ENCODE peak calls at places on chromosomes 7 and 10, in six cellular contexts. One of them, this sample, is unnamed.
A peak's percentile ranks its signal among the peaks of the same experiment; 100 is the strongest.

GRCh38 chr7:102230593-102230992 is 56.1 kb upstream of the SH2B2 start:
- DNase-seq in hippocampal formation: no peak
- DNase-seq in Daoy: no peak
- DNase-seq in GM20000: no peak
- DNase-seq in endothelial cell: no peak
- DNase-seq in esophagus muscularis mucosa: no peak
- DNase-seq in this sample: no peak

GRCh38 chr10:84156768-84157167 is 16.8 kb upstream of the GPR15LG start:
- DNase-seq in hippocampal formation: no peak
- DNase-seq in Daoy: peak; percentile 64
- DNase-seq in GM20000: no peak
- DNase-seq in endothelial cell: no peak
- DNase-seq in esophagus muscularis mucosa: no peak
- DNase-seq in this sample: no peak

GRCh38 chr10:68633281-68633680 is 73.1 kb downstream of the TET1 start:
- DNase-seq in hippocampal formation: no peak
- DNase-seq in Daoy: no peak
- DNase-seq in GM20000: no peak
- DNase-seq in endothelial cell: no peak
- DNase-seq in esophagus muscularis mucosa: no peak
- DNase-seq in this sample: no peak

GRCh38 chr10:129926066-129927055 is 37.7 kb downstream of the EBF3 start:
- DNase-seq in hippocampal formation: no peak
- DNase-seq in Daoy: no peak
- DNase-seq in GM20000: no peak
- DNase-seq in endothelial cell: no peak
- DNase-seq in esophagus muscularis mucosa: no peak
- DNase-seq in this sample: no peak

GRCh38 chr10:96092999-96093767 is 36.9 kb upstream of the ZNF518A start:
- DNase-seq in hippocampal formation: no peak
- DNase-seq in Daoy: no peak
- DNase-seq in GM20000: no peak
- DNase-seq in endothelial cell: no peak
- DNase-seq in esophagus muscularis mucosa: no peak
- DNase-seq in this sample: no peak

GRCh38 chr10:47028466-47028865 is 117.2 kb downstream of the PTPN20 start:
- DNase-seq in hippocampal formation: no peak
- DNase-seq in Daoy: no peak
- DNase-seq in GM20000: no peak
- DNase-seq in endothelial cell: no peak
- DNase-seq in esophagus muscularis mucosa: no peak
- DNase-seq in this sample: no peak

GRCh38 chr7:142196066-142196840 is 61.6 kb downstream of the PRSS58 start:
- DNase-seq in hippocampal formation: no peak
- DNase-seq in Daoy: peak; percentile 84
- DNase-seq in GM20000: no peak
- DNase-seq in endothelial cell: no peak
- DNase-seq in esophagus muscularis mucosa: no peak
- DNase-seq in this sample: no peak

GRCh38 chr10:767211-767610 is 77.7 kb upstream of the DIP2C start:
- DNase-seq in hippocampal formation: no peak
- DNase-seq in Daoy: no peak
- DNase-seq in GM20000: no peak
- DNase-seq in endothelial cell: no peak
- DNase-seq in esophagus muscularis mucosa: no peak
- DNase-seq in this sample: no peak

GRCh38 chr10:91551856-91552255 is 81.0 kb downstream of the PPP1R3C start:
- DNase-seq in hippocampal formation: peak; percentile 31
- DNase-seq in Daoy: peak; percentile 26
- DNase-seq in GM20000: peak; percentile 32
- DNase-seq in endothelial cell: peak; percentile 52
- DNase-seq in esophagus muscularis mucosa: no peak
- DNase-seq in this sample: peak; percentile 22

GRCh38 chr10:100103581-100103980 is 21.9 kb upstream of the CPN1 start:
- DNase-seq in hippocampal formation: no peak
- DNase-seq in Daoy: no peak
- DNase-seq in GM20000: no peak
- DNase-seq in endothelial cell: no peak
- DNase-seq in esophagus muscularis mucosa: no peak
- DNase-seq in this sample: no peak

GRCh38 chr10:22252286-22252800 is 34.5 kb upstream of the EBLN1 start:
- DNase-seq in hippocampal formation: peak; percentile 67
- DNase-seq in Daoy: peak; percentile 23
- DNase-seq in GM20000: peak; percentile 68
- DNase-seq in endothelial cell: peak; percentile 41
- DNase-seq in esophagus muscularis mucosa: no peak
- DNase-seq in this sample: no peak

GRCh38 chr10:77177589-77177988 is 460.0 kb downstream of the KCNMA1 start:
- DNase-seq in hippocampal formation: no peak
- DNase-seq in Daoy: no peak
- DNase-seq in GM20000: no peak
- DNase-seq in endothelial cell: no peak
- DNase-seq in esophagus muscularis mucosa: no peak
- DNase-seq in this sample: no peak

GRCh38 chr10:77943086-77943901 is 16.7 kb upstream of the DLG5 start:
- DNase-seq in hippocampal formation: no peak
- DNase-seq in Daoy: peak; percentile 73
- DNase-seq in GM20000: no peak
- DNase-seq in endothelial cell: no peak
- DNase-seq in esophagus muscularis mucosa: no peak
- DNase-seq in this sample: no peak

GRCh38 chr7:138282997-138283396 is 177.1 kb upstream of the TRIM24 start:
- DNase-seq in hippocampal formation: no peak
- DNase-seq in Daoy: no peak
- DNase-seq in GM20000: no peak
- DNase-seq in endothelial cell: no peak
- DNase-seq in esophagus muscularis mucosa: no peak
- DNase-seq in this sample: no peak

GRCh38 chr7:101125989-101126650 is 784 bp upstream of the SERPINE1 start:
- DNase-seq in hippocampal formation: peak; percentile 12
- DNase-seq in Daoy: peak; percentile 99
- DNase-seq in GM20000: no peak
- DNase-seq in endothelial cell: no peak
- DNase-seq in esophagus muscularis mucosa: no peak
- DNase-seq in this sample: peak; percentile 73

GRCh38 chr10:99945286-99945685 is 64.5 kb downstream of the DNMBP start:
- DNase-seq in hippocampal formation: no peak
- DNase-seq in Daoy: peak; percentile 19
- DNase-seq in GM20000: no peak
- DNase-seq in endothelial cell: no peak
- DNase-seq in esophagus muscularis mucosa: no peak
- DNase-seq in this sample: no peak

GRCh38 chr10:30227481-30227880 is 121.6 kb downstream of the MTPAP start:
- DNase-seq in hippocampal formation: no peak
- DNase-seq in Daoy: peak; percentile 31
- DNase-seq in GM20000: no peak
- DNase-seq in endothelial cell: no peak
- DNase-seq in esophagus muscularis mucosa: peak; percentile 37
- DNase-seq in this sample: no peak

GRCh38 chr10:69348824-69349541 is 67.7 kb downstream of the TACR2 start:
- DNase-seq in hippocampal formation: no peak
- DNase-seq in Daoy: peak; percentile 76
- DNase-seq in GM20000: no peak
- DNase-seq in endothelial cell: no peak
- DNase-seq in esophagus muscularis mucosa: peak; percentile 95
- DNase-seq in this sample: peak; percentile 27

GRCh38 chr10:94281654-94282053 is 81.1 kb downstream of the NOC3L start:
- DNase-seq in hippocampal formation: no peak
- DNase-seq in Daoy: no peak
- DNase-seq in GM20000: no peak
- DNase-seq in endothelial cell: no peak
- DNase-seq in esophagus muscularis mucosa: no peak
- DNase-seq in this sample: no peak

GRCh38 chr10:29257106-29257783 is 31.6 kb upstream of the LYZL1 start:
- DNase-seq in hippocampal formation: no peak
- DNase-seq in Daoy: peak; percentile 85
- DNase-seq in GM20000: no peak
- DNase-seq in endothelial cell: no peak
- DNase-seq in esophagus muscularis mucosa: no peak
- DNase-seq in this sample: no peak

GRCh38 chr7:95674101-95674500 is 77.8 kb upstream of the PDK4 start:
- DNase-seq in hippocampal formation: no peak
- DNase-seq in Daoy: no peak
- DNase-seq in GM20000: no peak
- DNase-seq in endothelial cell: no peak
- DNase-seq in esophagus muscularis mucosa: no peak
- DNase-seq in this sample: no peak

GRCh38 chr10:86233131-86233530 is 133.5 kb downstream of the GRID1 start:
- DNase-seq in hippocampal formation: no peak
- DNase-seq in Daoy: no peak
- DNase-seq in GM20000: no peak
- DNase-seq in endothelial cell: no peak
- DNase-seq in esophagus muscularis mucosa: no peak
- DNase-seq in this sample: no peak

GRCh38 chr10:119446441-119447277 is 95.9 kb downstream of the RGS10 start:
- DNase-seq in hippocampal formation: no peak
- DNase-seq in Daoy: no peak
- DNase-seq in GM20000: no peak
- DNase-seq in endothelial cell: no peak
- DNase-seq in esophagus muscularis mucosa: no peak
- DNase-seq in this sample: no peak

GRCh38 chr7:151204383-151205032 is 5.8 kb downstream of the H2BK1 start:
- DNase-seq in hippocampal formation: no peak
- DNase-seq in Daoy: no peak
- DNase-seq in GM20000: no peak
- DNase-seq in endothelial cell: no peak
- DNase-seq in esophagus muscularis mucosa: no peak
- DNase-seq in this sample: no peak

GRCh38 chr10:91012502-91012901 is 91.6 kb upstream of the ANKRD1 start:
- DNase-seq in hippocampal formation: no peak
- DNase-seq in Daoy: no peak
- DNase-seq in GM20000: no peak
- DNase-seq in endothelial cell: no peak
- DNase-seq in esophagus muscularis mucosa: no peak
- DNase-seq in this sample: no peak